ENCODE peak calls at places on chromosomes 7 and 10, in four cellular contexts. One of them, this sample, is unnamed.

GRCh38 chr7:90236890-90237289 is 8.1 kb upstream of the CFAP69 start:
- DNase-seq in progenitor cell of endocrine pancreas: no peak
- DNase-seq in cardiac muscle cell: no peak
- DNase-seq in endothelial cell: no peak
- DNase-seq in this sample: no peak

GRCh38 chr10:131653550-131654470 is 247.0 kb upstream of the PPP2R2D start:
- DNase-seq in progenitor cell of endocrine pancreas: no peak
- DNase-seq in cardiac muscle cell: no peak
- DNase-seq in endothelial cell: no peak
- DNase-seq in this sample: no peak

GRCh38 chr10:121490906-121491519 is 107.2 kb downstream of the FGFR2 start:
- DNase-seq in progenitor cell of endocrine pancreas: no peak
- DNase-seq in cardiac muscle cell: peak
- DNase-seq in endothelial cell: no peak
- DNase-seq in this sample: no peak

GRCh38 chr10:27258838-27259532 is 18.4 kb upstream of the ACBD5 start:
- DNase-seq in progenitor cell of endocrine pancreas: peak
- DNase-seq in cardiac muscle cell: no peak
- DNase-seq in endothelial cell: peak
- DNase-seq in this sample: peak

GRCh38 chr7:36583318-36583717 is 141.0 kb downstream of the AOAH start:
- DNase-seq in progenitor cell of endocrine pancreas: no peak
- DNase-seq in cardiac muscle cell: no peak
- DNase-seq in endothelial cell: no peak
- DNase-seq in this sample: no peak

GRCh38 chr7:26013551-26014083 is 138.4 kb upstream of the NFE2L3 start:
- DNase-seq in progenitor cell of endocrine pancreas: no peak
- DNase-seq in cardiac muscle cell: no peak
- DNase-seq in endothelial cell: no peak
- DNase-seq in this sample: no peak

GRCh38 chr7:152341039-152341913 is 94.5 kb downstream of the KMT2C start:
- DNase-seq in progenitor cell of endocrine pancreas: no peak
- DNase-seq in cardiac muscle cell: peak
- DNase-seq in endothelial cell: peak
- DNase-seq in this sample: peak

GRCh38 chr7:137592232-137592896 is 248.8 kb upstream of the PTN start:
- DNase-seq in progenitor cell of endocrine pancreas: peak
- DNase-seq in cardiac muscle cell: peak
- DNase-seq in endothelial cell: peak
- DNase-seq in this sample: peak

GRCh38 chr7:12322903-12323300 is 80.8 kb downstream of the VWDE start:
- DNase-seq in progenitor cell of endocrine pancreas: no peak
- DNase-seq in cardiac muscle cell: no peak
- DNase-seq in endothelial cell: no peak
- DNase-seq in this sample: no peak

GRCh38 chr7:105461518-105461917 is 60.6 kb downstream of the PUS7 start:
- DNase-seq in progenitor cell of endocrine pancreas: no peak
- DNase-seq in cardiac muscle cell: no peak
- DNase-seq in endothelial cell: no peak
- DNase-seq in this sample: no peak

GRCh38 chr7:139180700-139181311 is 50.2 kb upstream of the UBN2 start:
- DNase-seq in progenitor cell of endocrine pancreas: no peak
- DNase-seq in cardiac muscle cell: peak
- DNase-seq in endothelial cell: no peak
- DNase-seq in this sample: no peak

GRCh38 chr7:116576350-116577319 is 51.8 kb downstream of the CAV1 start:
- DNase-seq in progenitor cell of endocrine pancreas: no peak
- DNase-seq in cardiac muscle cell: peak
- DNase-seq in endothelial cell: no peak
- DNase-seq in this sample: no peak

GRCh38 chr7:97064972-97065587 is 40.4 kb upstream of the DLX5 start:
- DNase-seq in progenitor cell of endocrine pancreas: no peak
- DNase-seq in cardiac muscle cell: peak
- DNase-seq in endothelial cell: peak
- DNase-seq in this sample: no peak

GRCh38 chr10:23917251-23917908 is 291.6 kb upstream of the KIAA1217 start:
- DNase-seq in progenitor cell of endocrine pancreas: no peak
- DNase-seq in cardiac muscle cell: peak
- DNase-seq in endothelial cell: no peak
- DNase-seq in this sample: peak

GRCh38 chr10:8133146-8133545 is 78.7 kb downstream of the GATA3 start:
- DNase-seq in progenitor cell of endocrine pancreas: no peak
- DNase-seq in cardiac muscle cell: no peak
- DNase-seq in endothelial cell: no peak
- DNase-seq in this sample: no peak

GRCh38 chr10:64636461-64636860 is 1115.3 kb downstream of the REEP3 start:
- DNase-seq in progenitor cell of endocrine pancreas: no peak
- DNase-seq in cardiac muscle cell: no peak
- DNase-seq in endothelial cell: no peak
- DNase-seq in this sample: no peak

GRCh38 chr7:55526329-55526728 is 46.0 kb downstream of the VOPP1 start:
- DNase-seq in progenitor cell of endocrine pancreas: no peak
- DNase-seq in cardiac muscle cell: no peak
- DNase-seq in endothelial cell: no peak
- DNase-seq in this sample: no peak

GRCh38 chr10:28180654-28181053 is 122.2 kb downstream of the MPP7 start:
- DNase-seq in progenitor cell of endocrine pancreas: no peak
- DNase-seq in cardiac muscle cell: no peak
- DNase-seq in endothelial cell: no peak
- DNase-seq in this sample: no peak

GRCh38 chr10:129601737-129602136 is 134.7 kb downstream of the MGMT start:
- DNase-seq in progenitor cell of endocrine pancreas: no peak
- DNase-seq in cardiac muscle cell: no peak
- DNase-seq in endothelial cell: no peak
- DNase-seq in this sample: no peak

GRCh38 chr10:80324086-80324485 is 32.5 kb downstream of the DYDC1 start:
- DNase-seq in progenitor cell of endocrine pancreas: no peak
- DNase-seq in cardiac muscle cell: peak
- DNase-seq in endothelial cell: no peak
- DNase-seq in this sample: no peak

GRCh38 chr10:99779335-99779734 is 3.1 kb upstream of the ABCC2 start:
- DNase-seq in progenitor cell of endocrine pancreas: no peak
- DNase-seq in cardiac muscle cell: peak
- DNase-seq in endothelial cell: peak
- DNase-seq in this sample: no peak

GRCh38 chr10:102384606-102385429 is 10.7 kb upstream of the NFKB2 start:
- DNase-seq in progenitor cell of endocrine pancreas: no peak
- DNase-seq in cardiac muscle cell: peak
- DNase-seq in endothelial cell: no peak
- DNase-seq in this sample: no peak

GRCh38 chr10:5512881-5513698 is 11.7 kb upstream of the CALML3 start:
- DNase-seq in progenitor cell of endocrine pancreas: no peak
- DNase-seq in cardiac muscle cell: no peak
- DNase-seq in endothelial cell: no peak
- DNase-seq in this sample: no peak

GRCh38 chr7:111424768-111425167 is 137.5 kb downstream of the IMMP2L start:
- DNase-seq in progenitor cell of endocrine pancreas: no peak
- DNase-seq in cardiac muscle cell: no peak
- DNase-seq in endothelial cell: no peak
- DNase-seq in this sample: no peak

GRCh38 chr10:35768731-35769130 is 126.6 kb upstream of the FZD8 start:
- DNase-seq in progenitor cell of endocrine pancreas: no peak
- DNase-seq in cardiac muscle cell: no peak
- DNase-seq in endothelial cell: no peak
- DNase-seq in this sample: no peak

GRCh38 chr10:23073527-23073926 is 21.9 kb upstream of the MSRB2 start:
- DNase-seq in progenitor cell of endocrine pancreas: no peak
- DNase-seq in cardiac muscle cell: no peak
- DNase-seq in endothelial cell: no peak
- DNase-seq in this sample: no peak

GRCh38 chr10:133388973-133389818 is 4.8 kb upstream of the MTG1 start:
- DNase-seq in progenitor cell of endocrine pancreas: no peak
- DNase-seq in cardiac muscle cell: no peak
- DNase-seq in endothelial cell: no peak
- DNase-seq in this sample: no peak

GRCh38 chr7:55073051-55073511 is 54.3 kb downstream of the EGFR start:
- DNase-seq in progenitor cell of endocrine pancreas: no peak
- DNase-seq in cardiac muscle cell: no peak
- DNase-seq in endothelial cell: no peak
- DNase-seq in this sample: no peak

GRCh38 chr7:158422551-158423189 is 165.0 kb downstream of the PTPRN2 start:
- DNase-seq in progenitor cell of endocrine pancreas: no peak
- DNase-seq in cardiac muscle cell: no peak
- DNase-seq in endothelial cell: no peak
- DNase-seq in this sample: no peak

GRCh38 chr7:19116121-19117080 is 1.0 kb downstream of the TWIST1 start:
- DNase-seq in progenitor cell of endocrine pancreas: no peak
- DNase-seq in cardiac muscle cell: peak
- DNase-seq in endothelial cell: peak
- DNase-seq in this sample: peak

GRCh38 chr10:13922591-13922990 is 335.8 kb downstream of the PRPF18 start:
- DNase-seq in progenitor cell of endocrine pancreas: no peak
- DNase-seq in cardiac muscle cell: no peak
- DNase-seq in endothelial cell: no peak
- DNase-seq in this sample: no peak

GRCh38 chr10:48605264-48605615 is 367 bp upstream of the ARHGAP22 start:
- DNase-seq in progenitor cell of endocrine pancreas: no peak
- DNase-seq in cardiac muscle cell: no peak
- DNase-seq in endothelial cell: no peak
- DNase-seq in this sample: no peak

GRCh38 chr10:116055252-116055918 is 217.6 kb downstream of the GFRA1 start:
- DNase-seq in progenitor cell of endocrine pancreas: no peak
- DNase-seq in cardiac muscle cell: no peak
- DNase-seq in endothelial cell: no peak
- DNase-seq in this sample: peak

GRCh38 chr10:11397566-11397965 is 213.9 kb downstream of the USP6NL start:
- DNase-seq in progenitor cell of endocrine pancreas: no peak
- DNase-seq in cardiac muscle cell: no peak
- DNase-seq in endothelial cell: no peak
- DNase-seq in this sample: no peak

GRCh38 chr7:95105627-95106026 is 198.2 kb downstream of the PPP1R9A start:
- DNase-seq in progenitor cell of endocrine pancreas: no peak
- DNase-seq in cardiac muscle cell: no peak
- DNase-seq in endothelial cell: no peak
- DNase-seq in this sample: no peak

GRCh38 chr7:115085421-115085820 is 163.5 kb downstream of the MDFIC start:
- DNase-seq in progenitor cell of endocrine pancreas: no peak
- DNase-seq in cardiac muscle cell: no peak
- DNase-seq in endothelial cell: no peak
- DNase-seq in this sample: no peak

GRCh38 chr7:106779877-106780276 is 85.2 kb upstream of the PIK3CG start:
- DNase-seq in progenitor cell of endocrine pancreas: peak
- DNase-seq in cardiac muscle cell: no peak
- DNase-seq in endothelial cell: peak
- DNase-seq in this sample: no peak

GRCh38 chr7:99325597-99326407 is at the start of gene ARPC1A:
- DNase-seq in progenitor cell of endocrine pancreas: peak
- DNase-seq in cardiac muscle cell: peak
- DNase-seq in endothelial cell: peak
- DNase-seq in this sample: peak
- TF ChIP-seq CTCF in progenitor cell of endocrine pancreas: peak
- TF ChIP-seq CTCF in cardiac muscle cell: peak
- TF ChIP-seq CTCF in endothelial cell: no peak
- TF ChIP-seq CTCF in this sample: peak

DNA sequence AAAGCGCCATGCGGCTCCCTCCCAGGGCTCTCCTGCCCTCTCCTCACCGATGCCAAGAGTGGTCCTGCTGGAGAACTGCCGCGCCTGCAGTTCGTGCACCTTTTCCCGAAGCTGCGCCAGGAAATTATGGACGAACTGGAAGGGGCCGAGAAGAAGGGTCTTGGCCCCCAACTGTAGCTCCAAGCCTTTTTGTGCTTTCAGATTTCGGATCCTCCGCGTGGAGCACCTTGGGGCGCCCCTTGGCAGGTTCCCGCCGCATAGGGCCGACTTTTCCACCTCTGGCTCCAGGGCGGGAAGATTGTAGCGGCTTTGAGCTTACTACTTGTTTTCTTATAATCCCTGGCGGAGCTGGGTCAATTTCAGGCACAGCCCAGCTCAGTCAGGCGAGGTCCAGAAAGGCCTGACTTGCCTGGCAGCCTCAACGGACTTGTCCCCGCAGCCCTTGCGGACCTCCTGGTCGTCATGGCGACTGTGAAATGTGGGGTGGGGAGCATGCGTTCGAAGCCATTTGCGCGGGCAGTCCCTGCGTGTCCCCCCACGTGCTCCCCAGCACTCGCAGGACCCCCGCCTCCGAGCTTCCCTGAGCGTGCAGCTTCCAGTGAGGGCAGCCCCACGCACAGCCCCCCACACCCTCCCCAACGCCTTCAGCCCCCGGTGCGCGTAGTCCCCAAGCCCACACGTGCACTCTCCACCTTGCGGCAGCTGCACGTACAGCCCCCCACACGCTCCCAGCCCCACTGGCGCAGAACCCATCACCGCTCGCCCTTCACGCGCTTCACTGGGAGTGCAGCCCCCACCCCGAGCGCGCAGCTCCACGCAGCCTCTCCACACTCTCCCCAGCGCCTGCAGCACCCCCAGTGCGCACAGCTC is 129.9 kb downstream of the KBTBD2 start:
- DNase-seq in progenitor cell of endocrine pancreas: no peak
- DNase-seq in cardiac muscle cell: peak
- DNase-seq in endothelial cell: peak
- DNase-seq in this sample: peak
- TF ChIP-seq CTCF in progenitor cell of endocrine pancreas: no peak
- TF ChIP-seq CTCF in cardiac muscle cell: peak
- TF ChIP-seq CTCF in endothelial cell: no peak
- TF ChIP-seq CTCF in this sample: no peak

GRCh38 chr10:112446055-112446854 is 459 bp downstream of the ZDHHC6 start:
- DNase-seq in progenitor cell of endocrine pancreas: no peak
- DNase-seq in cardiac muscle cell: peak
- DNase-seq in endothelial cell: peak
- DNase-seq in this sample: no peak
- TF ChIP-seq CTCF in progenitor cell of endocrine pancreas: no peak
- TF ChIP-seq CTCF in cardiac muscle cell: no peak
- TF ChIP-seq CTCF in endothelial cell: no peak
- TF ChIP-seq CTCF in this sample: no peak

GRCh38 chr7:52168085-52168484 is 851.5 kb upstream of the COBL start:
- DNase-seq in progenitor cell of endocrine pancreas: no peak
- DNase-seq in cardiac muscle cell: no peak
- DNase-seq in endothelial cell: peak
- DNase-seq in this sample: peak
- TF ChIP-seq CTCF in progenitor cell of endocrine pancreas: peak
- TF ChIP-seq CTCF in cardiac muscle cell: no peak
- TF ChIP-seq CTCF in endothelial cell: peak
- TF ChIP-seq CTCF in this sample: peak

DNA sequence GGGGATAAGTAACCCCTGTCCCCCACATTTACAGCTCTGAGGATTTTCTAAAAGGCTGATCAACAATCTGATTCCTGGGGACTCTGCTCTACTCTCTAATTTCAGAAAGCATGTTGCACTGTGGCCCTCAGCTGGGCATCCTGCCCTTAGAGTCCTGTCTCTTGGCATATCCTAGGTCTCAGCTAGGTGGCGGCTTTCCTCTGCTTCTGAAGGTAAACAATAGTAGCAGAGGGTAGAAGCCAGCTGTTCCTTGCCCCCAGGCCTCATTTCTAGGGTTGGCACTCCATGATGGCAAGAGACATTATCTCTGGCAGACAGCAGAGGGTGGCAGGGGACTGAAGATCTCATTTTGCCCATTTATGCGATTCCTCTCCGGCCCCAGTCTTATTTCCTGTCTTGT is 77.0 kb downstream of the ADCYAP1R1 start:
- DNase-seq in progenitor cell of endocrine pancreas: no peak
- DNase-seq in cardiac muscle cell: no peak
- DNase-seq in endothelial cell: no peak
- DNase-seq in this sample: no peak
- TF ChIP-seq CTCF in progenitor cell of endocrine pancreas: no peak
- TF ChIP-seq CTCF in cardiac muscle cell: no peak
- TF ChIP-seq CTCF in endothelial cell: no peak
- TF ChIP-seq CTCF in this sample: no peak